ENCODE peak calls at places on chromosomes 5 and 9, in five cellular contexts. One of them, this sample, is unnamed.

GRCh38 chr5:76483433-76483832 is 80.3 kb downstream of the IQGAP2 start:
- DNase-seq in PC-9: no peak
- DNase-seq in activated CD4-positive, CD25-positive, alpha-beta regulatory T cell treated with anti-CD3 and anti-CD28 coated beads, Interleukin-2, amount 50 U/mL, for 72 hours: no peak
- DNase-seq in heart right ventricle: no peak
- DNase-seq in fibroblast of the aortic adventitia: no peak
- DNase-seq in this sample: no peak

GRCh38 chr5:117488976-117489500 is 914.4 kb upstream of the SEMA6A start:
- DNase-seq in PC-9: no peak
- DNase-seq in activated CD4-positive, CD25-positive, alpha-beta regulatory T cell treated with anti-CD3 and anti-CD28 coated beads, Interleukin-2, amount 50 U/mL, for 72 hours: no peak
- DNase-seq in heart right ventricle: no peak
- DNase-seq in fibroblast of the aortic adventitia: peak
- DNase-seq in this sample: no peak

GRCh38 chr5:115349001-115349817 is 52.8 kb upstream of the CCDC112 start:
- DNase-seq in PC-9: peak
- DNase-seq in activated CD4-positive, CD25-positive, alpha-beta regulatory T cell treated with anti-CD3 and anti-CD28 coated beads, Interleukin-2, amount 50 U/mL, for 72 hours: no peak
- DNase-seq in heart right ventricle: no peak
- DNase-seq in fibroblast of the aortic adventitia: peak
- DNase-seq in this sample: peak

GRCh38 chr9:92147030-92147853 is 32.0 kb upstream of the SPTLC1 start:
- DNase-seq in PC-9: peak
- DNase-seq in activated CD4-positive, CD25-positive, alpha-beta regulatory T cell treated with anti-CD3 and anti-CD28 coated beads, Interleukin-2, amount 50 U/mL, for 72 hours: no peak
- DNase-seq in heart right ventricle: peak
- DNase-seq in fibroblast of the aortic adventitia: peak
- DNase-seq in this sample: peak

GRCh38 chr5:59209758-59210359 is 627.0 kb downstream of the RAB3C start:
- DNase-seq in PC-9: no peak
- DNase-seq in activated CD4-positive, CD25-positive, alpha-beta regulatory T cell treated with anti-CD3 and anti-CD28 coated beads, Interleukin-2, amount 50 U/mL, for 72 hours: no peak
- DNase-seq in heart right ventricle: no peak
- DNase-seq in fibroblast of the aortic adventitia: no peak
- DNase-seq in this sample: no peak

GRCh38 chr9:130139251-130139650 is 33.0 kb upstream of the NCS1 start:
- DNase-seq in PC-9: no peak
- DNase-seq in activated CD4-positive, CD25-positive, alpha-beta regulatory T cell treated with anti-CD3 and anti-CD28 coated beads, Interleukin-2, amount 50 U/mL, for 72 hours: no peak
- DNase-seq in heart right ventricle: no peak
- DNase-seq in fibroblast of the aortic adventitia: no peak
- DNase-seq in this sample: no peak

GRCh38 chr9:89805726-89806125 is 200.9 kb downstream of the GADD45G start:
- DNase-seq in PC-9: no peak
- DNase-seq in activated CD4-positive, CD25-positive, alpha-beta regulatory T cell treated with anti-CD3 and anti-CD28 coated beads, Interleukin-2, amount 50 U/mL, for 72 hours: no peak
- DNase-seq in heart right ventricle: no peak
- DNase-seq in fibroblast of the aortic adventitia: no peak
- DNase-seq in this sample: no peak

GRCh38 chr5:36417668-36418067 is 116.0 kb upstream of the RANBP3L start:
- DNase-seq in PC-9: no peak
- DNase-seq in activated CD4-positive, CD25-positive, alpha-beta regulatory T cell treated with anti-CD3 and anti-CD28 coated beads, Interleukin-2, amount 50 U/mL, for 72 hours: no peak
- DNase-seq in heart right ventricle: no peak
- DNase-seq in fibroblast of the aortic adventitia: no peak
- DNase-seq in this sample: no peak

GRCh38 chr9:125631391-125632085 is 75.5 kb downstream of the MAPKAP1 start:
- DNase-seq in PC-9: no peak
- DNase-seq in activated CD4-positive, CD25-positive, alpha-beta regulatory T cell treated with anti-CD3 and anti-CD28 coated beads, Interleukin-2, amount 50 U/mL, for 72 hours: no peak
- DNase-seq in heart right ventricle: no peak
- DNase-seq in fibroblast of the aortic adventitia: peak
- DNase-seq in this sample: no peak

GRCh38 chr9:107744873-107745272 is 255.3 kb upstream of the KLF4 start:
- DNase-seq in PC-9: no peak
- DNase-seq in activated CD4-positive, CD25-positive, alpha-beta regulatory T cell treated with anti-CD3 and anti-CD28 coated beads, Interleukin-2, amount 50 U/mL, for 72 hours: no peak
- DNase-seq in heart right ventricle: no peak
- DNase-seq in fibroblast of the aortic adventitia: no peak
- DNase-seq in this sample: no peak

GRCh38 chr9:123389070-123389469 is 33.1 kb downstream of the CRB2 start:
- DNase-seq in PC-9: no peak
- DNase-seq in activated CD4-positive, CD25-positive, alpha-beta regulatory T cell treated with anti-CD3 and anti-CD28 coated beads, Interleukin-2, amount 50 U/mL, for 72 hours: no peak
- DNase-seq in heart right ventricle: no peak
- DNase-seq in fibroblast of the aortic adventitia: no peak
- DNase-seq in this sample: no peak

GRCh38 chr5:164013077-164013670 is 507.8 kb downstream of the MAT2B start:
- DNase-seq in PC-9: peak
- DNase-seq in activated CD4-positive, CD25-positive, alpha-beta regulatory T cell treated with anti-CD3 and anti-CD28 coated beads, Interleukin-2, amount 50 U/mL, for 72 hours: no peak
- DNase-seq in heart right ventricle: peak
- DNase-seq in fibroblast of the aortic adventitia: peak
- DNase-seq in this sample: no peak

GRCh38 chr5:131957721-131958483 is 12.4 kb upstream of the MEIKIN start:
- DNase-seq in PC-9: no peak
- DNase-seq in activated CD4-positive, CD25-positive, alpha-beta regulatory T cell treated with anti-CD3 and anti-CD28 coated beads, Interleukin-2, amount 50 U/mL, for 72 hours: no peak
- DNase-seq in heart right ventricle: no peak
- DNase-seq in fibroblast of the aortic adventitia: no peak
- DNase-seq in this sample: no peak

GRCh38 chr5:1380910-1381309 is 36.0 kb upstream of the CLPTM1L start:
- DNase-seq in PC-9: no peak
- DNase-seq in activated CD4-positive, CD25-positive, alpha-beta regulatory T cell treated with anti-CD3 and anti-CD28 coated beads, Interleukin-2, amount 50 U/mL, for 72 hours: no peak
- DNase-seq in heart right ventricle: no peak
- DNase-seq in fibroblast of the aortic adventitia: no peak
- DNase-seq in this sample: no peak

GRCh38 chr9:801399-802071 is 40.0 kb upstream of the DMRT1 start:
- DNase-seq in PC-9: no peak
- DNase-seq in activated CD4-positive, CD25-positive, alpha-beta regulatory T cell treated with anti-CD3 and anti-CD28 coated beads, Interleukin-2, amount 50 U/mL, for 72 hours: no peak
- DNase-seq in heart right ventricle: no peak
- DNase-seq in fibroblast of the aortic adventitia: peak
- DNase-seq in this sample: no peak

GRCh38 chr5:85453026-85453349 is 1068.3 kb upstream of the EDIL3 start:
- DNase-seq in PC-9: no peak
- DNase-seq in activated CD4-positive, CD25-positive, alpha-beta regulatory T cell treated with anti-CD3 and anti-CD28 coated beads, Interleukin-2, amount 50 U/mL, for 72 hours: no peak
- DNase-seq in heart right ventricle: no peak
- DNase-seq in fibroblast of the aortic adventitia: no peak
- DNase-seq in this sample: no peak

GRCh38 chr9:131667576-131667975 is 72.3 kb downstream of the RAPGEF1 start:
- DNase-seq in PC-9: no peak
- DNase-seq in activated CD4-positive, CD25-positive, alpha-beta regulatory T cell treated with anti-CD3 and anti-CD28 coated beads, Interleukin-2, amount 50 U/mL, for 72 hours: peak
- DNase-seq in heart right ventricle: no peak
- DNase-seq in fibroblast of the aortic adventitia: no peak
- DNase-seq in this sample: no peak

GRCh38 chr5:24817966-24818365 is 173.2 kb upstream of the CDH10 start:
- DNase-seq in PC-9: no peak
- DNase-seq in activated CD4-positive, CD25-positive, alpha-beta regulatory T cell treated with anti-CD3 and anti-CD28 coated beads, Interleukin-2, amount 50 U/mL, for 72 hours: no peak
- DNase-seq in heart right ventricle: no peak
- DNase-seq in fibroblast of the aortic adventitia: no peak
- DNase-seq in this sample: no peak

GRCh38 chr9:68515304-68516017 is 25.2 kb downstream of the TMEM252 start:
- DNase-seq in PC-9: no peak
- DNase-seq in activated CD4-positive, CD25-positive, alpha-beta regulatory T cell treated with anti-CD3 and anti-CD28 coated beads, Interleukin-2, amount 50 U/mL, for 72 hours: no peak
- DNase-seq in heart right ventricle: no peak
- DNase-seq in fibroblast of the aortic adventitia: peak
- DNase-seq in this sample: no peak

GRCh38 chr9:125494555-125494920 is 212.5 kb downstream of the MAPKAP1 start:
- DNase-seq in PC-9: no peak
- DNase-seq in activated CD4-positive, CD25-positive, alpha-beta regulatory T cell treated with anti-CD3 and anti-CD28 coated beads, Interleukin-2, amount 50 U/mL, for 72 hours: no peak
- DNase-seq in heart right ventricle: no peak
- DNase-seq in fibroblast of the aortic adventitia: peak
- DNase-seq in this sample: no peak

GRCh38 chr9:71985070-71985956 is 73.9 kb downstream of the C9orf85 start:
- DNase-seq in PC-9: no peak
- DNase-seq in activated CD4-positive, CD25-positive, alpha-beta regulatory T cell treated with anti-CD3 and anti-CD28 coated beads, Interleukin-2, amount 50 U/mL, for 72 hours: no peak
- DNase-seq in heart right ventricle: no peak
- DNase-seq in fibroblast of the aortic adventitia: no peak
- DNase-seq in this sample: no peak

GRCh38 chr9:124300312-124300711 is 42.6 kb downstream of the NEK6 start:
- DNase-seq in PC-9: peak
- DNase-seq in activated CD4-positive, CD25-positive, alpha-beta regulatory T cell treated with anti-CD3 and anti-CD28 coated beads, Interleukin-2, amount 50 U/mL, for 72 hours: no peak
- DNase-seq in heart right ventricle: no peak
- DNase-seq in fibroblast of the aortic adventitia: no peak
- DNase-seq in this sample: no peak

GRCh38 chr5:81545911-81546310 is 152.0 kb upstream of the ACOT12 start:
- DNase-seq in PC-9: no peak
- DNase-seq in activated CD4-positive, CD25-positive, alpha-beta regulatory T cell treated with anti-CD3 and anti-CD28 coated beads, Interleukin-2, amount 50 U/mL, for 72 hours: no peak
- DNase-seq in heart right ventricle: no peak
- DNase-seq in fibroblast of the aortic adventitia: no peak
- DNase-seq in this sample: no peak

GRCh38 chr5:175796536-175797499 is 74.6 kb upstream of the CPLX2 start:
- DNase-seq in PC-9: peak
- DNase-seq in activated CD4-positive, CD25-positive, alpha-beta regulatory T cell treated with anti-CD3 and anti-CD28 coated beads, Interleukin-2, amount 50 U/mL, for 72 hours: peak
- DNase-seq in heart right ventricle: peak
- DNase-seq in fibroblast of the aortic adventitia: peak
- DNase-seq in this sample: peak

GRCh38 chr9:136545065-136545965 is 533 bp downstream of the NOTCH1 start:
- DNase-seq in PC-9: peak
- DNase-seq in activated CD4-positive, CD25-positive, alpha-beta regulatory T cell treated with anti-CD3 and anti-CD28 coated beads, Interleukin-2, amount 50 U/mL, for 72 hours: peak
- DNase-seq in heart right ventricle: no peak
- DNase-seq in fibroblast of the aortic adventitia: no peak
- DNase-seq in this sample: no peak

GRCh38 chr5:41270423-41271251 is 57.3 kb upstream of the C6 start:
- DNase-seq in PC-9: peak
- DNase-seq in activated CD4-positive, CD25-positive, alpha-beta regulatory T cell treated with anti-CD3 and anti-CD28 coated beads, Interleukin-2, amount 50 U/mL, for 72 hours: no peak
- DNase-seq in heart right ventricle: peak
- DNase-seq in fibroblast of the aortic adventitia: peak
- DNase-seq in this sample: no peak

GRCh38 chr9:97982719-97983523 is at the start of gene ANP32B:
- DNase-seq in PC-9: peak
- DNase-seq in activated CD4-positive, CD25-positive, alpha-beta regulatory T cell treated with anti-CD3 and anti-CD28 coated beads, Interleukin-2, amount 50 U/mL, for 72 hours: peak
- DNase-seq in heart right ventricle: peak
- DNase-seq in fibroblast of the aortic adventitia: peak
- DNase-seq in this sample: peak

GRCh38 chr5:673837-674629 is 19.1 kb downstream of the TPPP start:
- DNase-seq in PC-9: peak
- DNase-seq in activated CD4-positive, CD25-positive, alpha-beta regulatory T cell treated with anti-CD3 and anti-CD28 coated beads, Interleukin-2, amount 50 U/mL, for 72 hours: no peak
- DNase-seq in heart right ventricle: peak
- DNase-seq in fibroblast of the aortic adventitia: no peak
- DNase-seq in this sample: no peak

GRCh38 chr9:129811967-129812363 is 9.0 kb downstream of the TOR1B start:
- DNase-seq in PC-9: no peak
- DNase-seq in activated CD4-positive, CD25-positive, alpha-beta regulatory T cell treated with anti-CD3 and anti-CD28 coated beads, Interleukin-2, amount 50 U/mL, for 72 hours: no peak
- DNase-seq in heart right ventricle: no peak
- DNase-seq in fibroblast of the aortic adventitia: no peak
- DNase-seq in this sample: no peak

GRCh38 chr9:91991621-91992435 is 41.8 kb upstream of the ROR2 start:
- DNase-seq in PC-9: no peak
- DNase-seq in activated CD4-positive, CD25-positive, alpha-beta regulatory T cell treated with anti-CD3 and anti-CD28 coated beads, Interleukin-2, amount 50 U/mL, for 72 hours: no peak
- DNase-seq in heart right ventricle: no peak
- DNase-seq in fibroblast of the aortic adventitia: peak
- DNase-seq in this sample: no peak

GRCh38 chr5:52837068-52837467 is 49.4 kb downstream of the ITGA1 start:
- DNase-seq in PC-9: no peak
- DNase-seq in activated CD4-positive, CD25-positive, alpha-beta regulatory T cell treated with anti-CD3 and anti-CD28 coated beads, Interleukin-2, amount 50 U/mL, for 72 hours: no peak
- DNase-seq in heart right ventricle: no peak
- DNase-seq in fibroblast of the aortic adventitia: no peak
- DNase-seq in this sample: no peak

GRCh38 chr5:93723005-93723404 is 18.4 kb downstream of the POU5F2 start:
- DNase-seq in PC-9: no peak
- DNase-seq in activated CD4-positive, CD25-positive, alpha-beta regulatory T cell treated with anti-CD3 and anti-CD28 coated beads, Interleukin-2, amount 50 U/mL, for 72 hours: no peak
- DNase-seq in heart right ventricle: no peak
- DNase-seq in fibroblast of the aortic adventitia: no peak
- DNase-seq in this sample: no peak